ENCODE peak calls at places on chromosomes 11 and 22, in four cellular contexts. P is IMR-90, G is esophagus squamous epithelium, Q is tibial nerve. Y is an unnamed sample.

GRCh38 chr22:27740192-27740748 is 61.3 kb downstream of the MN1 start:
- DNase-seq in P (no peak), G (no peak), Q (no peak), Y (no peak)

GRCh38 chr11:116199182-116199581 is 573.6 kb downstream of the BUD13 start:
- DNase-seq in P (no peak), G (no peak), Q (no peak), Y (no peak)

GRCh38 chr22:19710020-19710768 is 4.1 kb upstream of the SEPTIN5 start:
- DNase-seq in P (no peak), G (no peak), Q (no peak), Y (no peak)

GRCh38 chr22:45612451-45612901 is 59.2 kb upstream of the ATXN10 start:
- DNase-seq in P (peak; percentile 80), G (peak; percentile 6), Q (peak; percentile 50), Y (peak; percentile 80)

GRCh38 chr11:17744151-17744940 is 9.8 kb downstream of the KCNC1 start:
- DNase-seq in P (peak; percentile 34), G (no peak), Q (no peak), Y (peak; percentile 7)

GRCh38 chr11:105155679-105156078 is 16.1 kb upstream of the CARD18 start:
- DNase-seq in P (no peak), G (no peak), Q (no peak), Y (no peak)

GRCh38 chr22:27507935-27508504 is 293.5 kb downstream of the MN1 start:
- DNase-seq in P (peak; percentile 66), G (no peak), Q (no peak), Y (no peak)

GRCh38 chr11:105392546-105392945 is 217.3 kb upstream of the GRIA4 start:
- DNase-seq in P (peak; percentile 34), G (no peak), Q (no peak), Y (no peak)

GRCh38 chr11:96309001-96309642 is 33.9 kb downstream of the MAML2 start:
- DNase-seq in P (no peak), G (no peak), Q (no peak), Y (no peak)

GRCh38 chr22:47303161-47303890 is 540.9 kb downstream of the TBC1D22A start:
- DNase-seq in P (no peak), G (no peak), Q (no peak), Y (no peak)

GRCh38 chr22:38239101-38239761 is 33.6 kb downstream of the TMEM184B start:
- DNase-seq in P (peak; percentile 98), G (no peak), Q (no peak), Y (peak; percentile 57)
- TF ChIP-seq CTCF in P (peak; percentile 44), G (no peak), Q (peak; percentile 28), Y (no peak)

DNA sequence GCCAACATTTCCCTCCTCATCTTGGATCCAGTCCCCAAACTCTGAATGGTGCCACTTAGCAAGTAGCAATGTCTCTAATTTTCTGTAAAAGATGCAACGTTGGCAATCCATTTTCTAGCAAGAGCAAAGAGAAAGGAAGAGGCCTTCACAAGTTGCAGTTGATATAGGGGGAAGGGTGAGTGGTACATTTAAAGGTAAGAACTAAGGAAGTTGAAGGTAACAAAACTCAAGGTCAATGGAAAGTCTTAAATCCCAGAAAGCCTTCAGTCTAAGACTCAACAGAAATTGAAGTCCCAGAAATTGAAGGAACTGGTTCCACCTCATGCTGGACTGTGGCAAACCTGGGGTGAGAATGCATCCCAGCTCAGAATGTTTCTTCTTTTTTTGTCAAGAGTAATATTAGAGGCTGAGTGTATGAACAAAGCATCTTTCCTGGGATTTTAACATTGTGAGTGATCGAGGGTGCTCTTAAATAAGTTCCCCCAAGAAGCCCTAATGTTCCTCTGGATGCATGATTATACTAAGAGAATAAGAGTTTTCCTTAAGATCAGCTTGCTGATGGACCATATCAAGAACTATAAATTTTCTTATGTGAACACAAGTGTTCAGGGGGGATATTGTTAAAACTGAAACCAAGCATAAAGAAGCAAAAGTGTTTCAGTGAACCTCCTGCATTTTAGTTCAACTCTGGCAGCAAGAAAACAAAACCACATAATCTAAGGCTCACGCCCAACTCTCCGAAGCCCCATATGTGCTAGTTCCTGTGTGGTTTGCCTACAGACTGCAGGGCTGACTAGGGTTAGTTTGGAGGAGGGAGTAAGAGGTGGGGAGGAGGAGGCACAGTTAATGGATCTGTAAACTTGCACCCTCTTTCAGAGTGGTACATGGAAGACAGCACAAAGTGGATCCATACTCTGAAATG is at the start of gene GRAP2:
- DNase-seq in P (no peak), G (no peak), Q (no peak), Y (no peak)
- TF ChIP-seq POLR2A in P (no peak), G (no peak), Q (no peak), Y (no peak)

GRCh38 chr11:64230985-64231365 is 627 bp downstream of the DNAJC4 start:
- DNase-seq in P (no peak), G (no peak), Q (no peak), Y (no peak)

GRCh38 chr11:64229090-64229958 is 1.0 kb upstream of the DNAJC4 start:
- DNase-seq in P (no peak), G (no peak), Q (no peak), Y (no peak)

GRCh38 chr11:64231536-64231935 is 1.2 kb downstream of the DNAJC4 start:
- DNase-seq in P (no peak), G (no peak), Q (no peak), Y (no peak)

GRCh38 chr11:64229959-64230208 is 464 bp upstream of the DNAJC4 start:
- DNase-seq in P (no peak), G (no peak), Q (no peak), Y (no peak)

DNA sequence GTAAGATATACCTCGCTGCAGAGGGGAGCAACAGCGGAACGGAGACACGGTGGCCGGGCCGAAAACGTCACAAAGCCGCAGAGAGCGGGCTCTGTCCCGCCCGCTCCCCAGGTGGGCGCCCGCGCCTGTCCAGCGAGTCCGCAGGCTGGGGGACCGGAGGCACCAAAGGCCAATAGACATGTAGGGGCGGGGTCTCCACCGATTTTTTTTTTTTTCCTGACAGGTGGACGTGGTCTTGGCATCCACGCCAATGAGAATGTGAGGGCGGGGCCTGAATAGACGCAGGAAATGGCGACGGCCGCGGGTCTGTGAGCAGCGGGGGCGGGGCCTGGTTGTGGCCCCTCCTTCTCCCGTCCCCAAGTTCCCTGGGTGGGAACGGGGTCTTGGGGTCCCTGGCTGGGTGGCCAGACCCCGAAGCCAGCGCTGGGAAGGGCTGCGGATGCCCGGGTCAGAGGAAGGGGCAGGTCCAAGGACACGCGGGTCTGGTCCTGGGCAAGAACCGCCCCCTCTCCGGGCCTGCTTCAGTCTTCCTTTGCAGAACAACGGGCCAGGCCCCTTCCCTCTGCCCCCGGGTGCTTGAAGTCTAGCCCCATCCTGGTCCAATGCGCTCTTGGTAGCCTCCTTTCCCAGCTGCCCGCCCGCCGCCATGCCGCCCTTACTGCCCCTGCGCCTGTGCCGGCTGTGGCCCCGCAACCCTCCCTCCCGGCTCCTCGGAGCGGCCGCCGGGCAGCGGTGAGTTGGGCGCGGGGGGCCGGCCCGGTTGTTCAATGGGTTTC is at the start of gene DNAJC4:
- DNase-seq in P (peak; percentile 81), G (peak; percentile 76), Q (peak; percentile 94), Y (peak; percentile 90)
- H3K4me1 ChIP-seq in P (peaks cover 20% of the 10 kb centered on the region), G (peaks cover 49% of the 10 kb centered on the region), Q (peaks cover 77% of the 10 kb centered on the region), Y (peaks cover 43% of the 10 kb centered on the region)

GRCh38 chr11:2870955-2871720 is 14.4 kb downstream of the CDKN1C start:
- DNase-seq in P (no peak), G (no peak), Q (no peak), Y (no peak)

GRCh38 chr11:2868604-2869526 is 16.7 kb downstream of the CDKN1C start:
- DNase-seq in P (no peak), G (no peak), Q (no peak), Y (no peak)

GRCh38 chr11:2869561-2870427 is 15.8 kb downstream of the CDKN1C start:
- DNase-seq in P (no peak), G (no peak), Q (no peak), Y (no peak)

GRCh38 chr11:2867722-2868548 is 17.6 kb downstream of the CDKN1C start:
- DNase-seq in P (no peak), G (no peak), Q (no peak), Y (no peak)

GRCh38 chr11:2870460-2870859 is 15.1 kb downstream of the CDKN1C start:
- DNase-seq in P (no peak), G (no peak), Q (no peak), Y (no peak)
- TF ChIP-seq CTCF in P (no peak), G (no peak), Q (no peak), Y (no peak)

GRCh38 chr11:85651118-85651517 is 3.4 kb downstream of the TMEM126A start:
- DNase-seq in P (no peak), G (no peak), Q (no peak), Y (no peak)

GRCh38 chr11:85653048-85653447 is 5.3 kb downstream of the TMEM126A start:
- DNase-seq in P (no peak), G (no peak), Q (no peak), Y (no peak)

GRCh38 chr11:85647078-85647477 is 689 bp upstream of the TMEM126A start:
- DNase-seq in P (no peak), G (no peak), Q (no peak), Y (no peak)

GRCh38 chr11:85643255-85643654 is 4.5 kb upstream of the TMEM126A start:
- DNase-seq in P (no peak), G (no peak), Q (no peak), Y (no peak)

GRCh38 chr11:85647604-85648299 is at the start of gene TMEM126A:
- DNase-seq in P (peak; percentile 75), G (peak; percentile 51), Q (peak; percentile 84), Y (peak; percentile 86)
- TF ChIP-seq POLR2A in P (peak; percentile 79), G (peak; percentile 67), Q (no peak), Y (peak; percentile 34)

DNA sequence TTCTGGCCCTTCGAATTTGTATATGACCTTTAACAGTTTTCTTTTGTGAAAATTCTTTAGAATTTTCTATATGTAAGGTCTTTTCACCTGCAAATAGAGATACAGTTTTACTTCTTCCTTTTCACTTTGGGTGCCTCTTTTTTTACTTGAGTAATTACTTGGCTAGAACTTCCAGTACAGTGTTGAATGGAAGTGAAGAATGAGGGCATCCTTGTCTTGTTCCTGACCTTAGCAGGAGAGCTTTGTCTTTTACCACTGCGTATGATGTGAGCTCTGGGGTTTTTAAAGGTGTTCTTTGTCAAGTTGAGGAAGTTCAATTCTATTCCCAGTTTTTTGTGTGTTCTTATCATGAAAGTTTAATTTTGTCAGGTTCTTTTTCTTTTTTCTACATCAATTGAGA is 21.6 kb downstream of the ZFP91 start:
- DNase-seq in P (no peak), G (no peak), Q (no peak), Y (no peak)
- H3K4me1 ChIP-seq in P (no peaks in the 10 kb centered on the region), G (no peaks in the 10 kb centered on the region), Q (peaks cover 20% of the 10 kb centered on the region), Y (peaks cover 66% of the 10 kb centered on the region)

GRCh38 chr22:25853902-25854301 is 111.9 kb downstream of the MYO18B start:
- DNase-seq in P (no peak), G (no peak), Q (no peak), Y (no peak)
- TF ChIP-seq CTCF in P (no peak), G (no peak), Q (no peak), Y (peak; percentile 16)

DNA sequence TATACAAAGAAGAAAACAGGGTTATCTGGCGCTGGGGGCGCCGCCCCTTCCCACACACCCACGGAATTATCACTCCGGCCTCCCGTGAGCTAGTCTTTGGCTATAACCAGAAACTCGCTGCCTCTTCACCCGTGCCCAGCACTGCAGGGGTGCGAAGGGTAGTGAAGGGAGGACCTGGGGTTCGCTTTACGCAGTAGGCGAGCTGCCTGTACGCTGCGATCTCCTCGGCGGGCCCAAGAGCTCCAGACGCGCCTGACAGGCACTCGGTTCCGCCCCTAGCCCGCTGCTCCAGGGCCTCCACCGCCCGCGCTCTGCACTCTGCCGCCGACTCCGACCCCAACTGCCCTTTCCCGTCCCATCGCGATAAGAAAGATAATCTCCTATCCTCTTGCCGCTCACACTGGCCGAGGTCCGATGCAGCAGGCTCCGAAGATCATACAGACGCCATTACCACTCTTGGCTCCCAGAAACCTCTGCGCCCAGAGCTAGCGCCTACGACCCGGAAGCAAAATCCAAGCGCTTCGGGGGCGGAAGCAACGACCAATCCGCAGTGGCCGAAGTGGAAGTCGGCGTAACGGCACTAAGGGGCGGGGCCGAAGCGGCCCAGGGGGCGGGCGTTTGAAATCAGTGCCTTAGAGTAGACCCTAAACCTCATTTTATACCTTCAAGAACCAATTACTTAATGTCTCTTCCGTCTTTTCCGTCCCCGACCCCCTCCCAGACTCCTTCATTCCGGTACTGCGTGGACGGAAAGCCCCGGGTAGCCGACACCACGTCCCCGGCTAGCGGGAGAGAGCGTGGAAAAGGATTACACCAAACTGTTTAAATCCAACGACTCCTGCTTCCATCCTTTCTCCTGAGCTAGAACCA is at the start of the genes CWC15 and KDM4D:
- DNase-seq in P (peak; percentile 90), G (peak; percentile 71), Q (peak; percentile 92), Y (peak; percentile 93)
- TF ChIP-seq POLR2A in P (peak; percentile 78), G (no peak), Q (no peak), Y (peak; percentile 56)